ENCODE peak calls at places on chromosomes 6 and 20, in seven cellular contexts. One of them, this sample, is unnamed.

GRCh38 chr20:2421247-2421646 is 40.5 kb downstream of the TGM6 start:
- DNase-seq in breast epithelium: no peak
- DNase-seq in left cardiac atrium: no peak
- DNase-seq in stimulated activated CD8-positive, alpha-beta memory T cell treated with anti-CD3 and anti-CD28 coated beads, Interleukin-15, amount 100 ng/mL, for 48 hours: no peak
- DNase-seq in epithelial cell of proximal tubule: no peak
- DNase-seq in NCI-H2081 treated with DMSO at 0.1 percent for 48 hours: no peak
- DNase-seq in NCI-H1436: no peak
- DNase-seq in this sample: no peak

GRCh38 chr20:36097331-36097730 is 57.2 kb upstream of the EPB41L1 start:
- DNase-seq in breast epithelium: no peak
- DNase-seq in left cardiac atrium: no peak
- DNase-seq in stimulated activated CD8-positive, alpha-beta memory T cell treated with anti-CD3 and anti-CD28 coated beads, Interleukin-15, amount 100 ng/mL, for 48 hours: no peak
- DNase-seq in epithelial cell of proximal tubule: no peak
- DNase-seq in NCI-H2081 treated with DMSO at 0.1 percent for 48 hours: no peak
- DNase-seq in NCI-H1436: no peak
- DNase-seq in this sample: no peak

GRCh38 chr6:195861-196360 is 96.4 kb upstream of the DUSP22 start:
- DNase-seq in breast epithelium: no peak
- DNase-seq in left cardiac atrium: peak
- DNase-seq in stimulated activated CD8-positive, alpha-beta memory T cell treated with anti-CD3 and anti-CD28 coated beads, Interleukin-15, amount 100 ng/mL, for 48 hours: no peak
- DNase-seq in epithelial cell of proximal tubule: no peak
- DNase-seq in NCI-H2081 treated with DMSO at 0.1 percent for 48 hours: no peak
- DNase-seq in NCI-H1436: no peak
- DNase-seq in this sample: no peak

GRCh38 chr20:34982270-34983088 is 26.8 kb downstream of the MYH7B start:
- DNase-seq in breast epithelium: no peak
- DNase-seq in left cardiac atrium: peak
- DNase-seq in stimulated activated CD8-positive, alpha-beta memory T cell treated with anti-CD3 and anti-CD28 coated beads, Interleukin-15, amount 100 ng/mL, for 48 hours: no peak
- DNase-seq in epithelial cell of proximal tubule: no peak
- DNase-seq in NCI-H2081 treated with DMSO at 0.1 percent for 48 hours: no peak
- DNase-seq in NCI-H1436: no peak
- DNase-seq in this sample: no peak

GRCh38 chr20:44832724-44833123 is 22.4 kb upstream of the RIMS4 start:
- DNase-seq in breast epithelium: no peak
- DNase-seq in left cardiac atrium: no peak
- DNase-seq in stimulated activated CD8-positive, alpha-beta memory T cell treated with anti-CD3 and anti-CD28 coated beads, Interleukin-15, amount 100 ng/mL, for 48 hours: no peak
- DNase-seq in epithelial cell of proximal tubule: no peak
- DNase-seq in NCI-H2081 treated with DMSO at 0.1 percent for 48 hours: no peak
- DNase-seq in NCI-H1436: peak
- DNase-seq in this sample: no peak

GRCh38 chr6:122049341-122049740 is 350.1 kb upstream of the HSF2 start:
- DNase-seq in breast epithelium: no peak
- DNase-seq in left cardiac atrium: no peak
- DNase-seq in stimulated activated CD8-positive, alpha-beta memory T cell treated with anti-CD3 and anti-CD28 coated beads, Interleukin-15, amount 100 ng/mL, for 48 hours: no peak
- DNase-seq in epithelial cell of proximal tubule: no peak
- DNase-seq in NCI-H2081 treated with DMSO at 0.1 percent for 48 hours: no peak
- DNase-seq in NCI-H1436: no peak
- DNase-seq in this sample: no peak

GRCh38 chr6:118800394-118801071 is 93.4 kb upstream of the ASF1A start:
- DNase-seq in breast epithelium: peak
- DNase-seq in left cardiac atrium: peak
- DNase-seq in stimulated activated CD8-positive, alpha-beta memory T cell treated with anti-CD3 and anti-CD28 coated beads, Interleukin-15, amount 100 ng/mL, for 48 hours: peak
- DNase-seq in epithelial cell of proximal tubule: peak
- DNase-seq in NCI-H2081 treated with DMSO at 0.1 percent for 48 hours: peak
- DNase-seq in NCI-H1436: peak
- DNase-seq in this sample: peak

GRCh38 chr20:50726955-50727791 is 4.2 kb upstream of the PARD6B start:
- DNase-seq in breast epithelium: no peak
- DNase-seq in left cardiac atrium: no peak
- DNase-seq in stimulated activated CD8-positive, alpha-beta memory T cell treated with anti-CD3 and anti-CD28 coated beads, Interleukin-15, amount 100 ng/mL, for 48 hours: no peak
- DNase-seq in epithelial cell of proximal tubule: no peak
- DNase-seq in NCI-H2081 treated with DMSO at 0.1 percent for 48 hours: no peak
- DNase-seq in NCI-H1436: no peak
- DNase-seq in this sample: no peak

GRCh38 chr6:121503633-121504032 is 68.2 kb downstream of the GJA1 start:
- DNase-seq in breast epithelium: no peak
- DNase-seq in left cardiac atrium: no peak
- DNase-seq in stimulated activated CD8-positive, alpha-beta memory T cell treated with anti-CD3 and anti-CD28 coated beads, Interleukin-15, amount 100 ng/mL, for 48 hours: no peak
- DNase-seq in epithelial cell of proximal tubule: no peak
- DNase-seq in NCI-H2081 treated with DMSO at 0.1 percent for 48 hours: no peak
- DNase-seq in NCI-H1436: no peak
- DNase-seq in this sample: no peak

GRCh38 chr20:17646209-17646717 is 35.8 kb downstream of the RRBP1 start:
- DNase-seq in breast epithelium: no peak
- DNase-seq in left cardiac atrium: peak
- DNase-seq in stimulated activated CD8-positive, alpha-beta memory T cell treated with anti-CD3 and anti-CD28 coated beads, Interleukin-15, amount 100 ng/mL, for 48 hours: no peak
- DNase-seq in epithelial cell of proximal tubule: no peak
- DNase-seq in NCI-H2081 treated with DMSO at 0.1 percent for 48 hours: no peak
- DNase-seq in NCI-H1436: peak
- DNase-seq in this sample: no peak

GRCh38 chr6:105051941-105052471 is 95.1 kb downstream of the LIN28B start:
- DNase-seq in breast epithelium: no peak
- DNase-seq in left cardiac atrium: no peak
- DNase-seq in stimulated activated CD8-positive, alpha-beta memory T cell treated with anti-CD3 and anti-CD28 coated beads, Interleukin-15, amount 100 ng/mL, for 48 hours: no peak
- DNase-seq in epithelial cell of proximal tubule: no peak
- DNase-seq in NCI-H2081 treated with DMSO at 0.1 percent for 48 hours: no peak
- DNase-seq in NCI-H1436: no peak
- DNase-seq in this sample: no peak

GRCh38 chr20:675453-676314 is at the start of gene SCRT2:
- DNase-seq in breast epithelium: no peak
- DNase-seq in left cardiac atrium: peak
- DNase-seq in stimulated activated CD8-positive, alpha-beta memory T cell treated with anti-CD3 and anti-CD28 coated beads, Interleukin-15, amount 100 ng/mL, for 48 hours: peak
- DNase-seq in epithelial cell of proximal tubule: no peak
- DNase-seq in NCI-H2081 treated with DMSO at 0.1 percent for 48 hours: no peak
- DNase-seq in NCI-H1436: no peak
- DNase-seq in this sample: no peak

GRCh38 chr6:145887969-145888368 is 73.4 kb upstream of the FBXO30 start:
- DNase-seq in breast epithelium: no peak
- DNase-seq in left cardiac atrium: peak
- DNase-seq in stimulated activated CD8-positive, alpha-beta memory T cell treated with anti-CD3 and anti-CD28 coated beads, Interleukin-15, amount 100 ng/mL, for 48 hours: no peak
- DNase-seq in epithelial cell of proximal tubule: peak
- DNase-seq in NCI-H2081 treated with DMSO at 0.1 percent for 48 hours: no peak
- DNase-seq in NCI-H1436: no peak
- DNase-seq in this sample: no peak

GRCh38 chr6:142744836-142745235 is 200.1 kb downstream of the HIVEP2 start:
- DNase-seq in breast epithelium: no peak
- DNase-seq in left cardiac atrium: no peak
- DNase-seq in stimulated activated CD8-positive, alpha-beta memory T cell treated with anti-CD3 and anti-CD28 coated beads, Interleukin-15, amount 100 ng/mL, for 48 hours: no peak
- DNase-seq in epithelial cell of proximal tubule: no peak
- DNase-seq in NCI-H2081 treated with DMSO at 0.1 percent for 48 hours: no peak
- DNase-seq in NCI-H1436: no peak
- DNase-seq in this sample: no peak

GRCh38 chr20:54250691-54251090 is 42.8 kb downstream of the PFDN4 start:
- DNase-seq in breast epithelium: no peak
- DNase-seq in left cardiac atrium: no peak
- DNase-seq in stimulated activated CD8-positive, alpha-beta memory T cell treated with anti-CD3 and anti-CD28 coated beads, Interleukin-15, amount 100 ng/mL, for 48 hours: no peak
- DNase-seq in epithelial cell of proximal tubule: no peak
- DNase-seq in NCI-H2081 treated with DMSO at 0.1 percent for 48 hours: no peak
- DNase-seq in NCI-H1436: no peak
- DNase-seq in this sample: no peak

GRCh38 chr6:3965071-3965718 is 113.7 kb downstream of the FAM217A start:
- DNase-seq in breast epithelium: no peak
- DNase-seq in left cardiac atrium: no peak
- DNase-seq in stimulated activated CD8-positive, alpha-beta memory T cell treated with anti-CD3 and anti-CD28 coated beads, Interleukin-15, amount 100 ng/mL, for 48 hours: no peak
- DNase-seq in epithelial cell of proximal tubule: peak
- DNase-seq in NCI-H2081 treated with DMSO at 0.1 percent for 48 hours: no peak
- DNase-seq in NCI-H1436: no peak
- DNase-seq in this sample: no peak

GRCh38 chr6:29887330-29887818 is 55.0 kb upstream of the HLA-A start:
- DNase-seq in breast epithelium: no peak
- DNase-seq in left cardiac atrium: peak
- DNase-seq in stimulated activated CD8-positive, alpha-beta memory T cell treated with anti-CD3 and anti-CD28 coated beads, Interleukin-15, amount 100 ng/mL, for 48 hours: no peak
- DNase-seq in epithelial cell of proximal tubule: no peak
- DNase-seq in NCI-H2081 treated with DMSO at 0.1 percent for 48 hours: no peak
- DNase-seq in NCI-H1436: no peak
- DNase-seq in this sample: no peak

GRCh38 chr6:37435373-37435772 is 2.4 kb downstream of the CMTR1 start:
- DNase-seq in breast epithelium: no peak
- DNase-seq in left cardiac atrium: no peak
- DNase-seq in stimulated activated CD8-positive, alpha-beta memory T cell treated with anti-CD3 and anti-CD28 coated beads, Interleukin-15, amount 100 ng/mL, for 48 hours: no peak
- DNase-seq in epithelial cell of proximal tubule: no peak
- DNase-seq in NCI-H2081 treated with DMSO at 0.1 percent for 48 hours: no peak
- DNase-seq in NCI-H1436: no peak
- DNase-seq in this sample: no peak

GRCh38 chr6:169971171-169971861 is 219.9 kb downstream of the ERMARD start:
- DNase-seq in breast epithelium: no peak
- DNase-seq in left cardiac atrium: no peak
- DNase-seq in stimulated activated CD8-positive, alpha-beta memory T cell treated with anti-CD3 and anti-CD28 coated beads, Interleukin-15, amount 100 ng/mL, for 48 hours: no peak
- DNase-seq in epithelial cell of proximal tubule: no peak
- DNase-seq in NCI-H2081 treated with DMSO at 0.1 percent for 48 hours: no peak
- DNase-seq in NCI-H1436: no peak
- DNase-seq in this sample: no peak

GRCh38 chr6:44918893-44919292 is 409.2 kb upstream of the RUNX2 start:
- DNase-seq in breast epithelium: no peak
- DNase-seq in left cardiac atrium: no peak
- DNase-seq in stimulated activated CD8-positive, alpha-beta memory T cell treated with anti-CD3 and anti-CD28 coated beads, Interleukin-15, amount 100 ng/mL, for 48 hours: no peak
- DNase-seq in epithelial cell of proximal tubule: no peak
- DNase-seq in NCI-H2081 treated with DMSO at 0.1 percent for 48 hours: no peak
- DNase-seq in NCI-H1436: no peak
- DNase-seq in this sample: no peak

GRCh38 chr20:58584051-58584824 is 66.8 kb upstream of the STX16 start:
- DNase-seq in breast epithelium: no peak
- DNase-seq in left cardiac atrium: no peak
- DNase-seq in stimulated activated CD8-positive, alpha-beta memory T cell treated with anti-CD3 and anti-CD28 coated beads, Interleukin-15, amount 100 ng/mL, for 48 hours: no peak
- DNase-seq in epithelial cell of proximal tubule: no peak
- DNase-seq in NCI-H2081 treated with DMSO at 0.1 percent for 48 hours: no peak
- DNase-seq in NCI-H1436: no peak
- DNase-seq in this sample: no peak

GRCh38 chr6:19415605-19416326 is 421.4 kb upstream of the ID4 start:
- DNase-seq in breast epithelium: no peak
- DNase-seq in left cardiac atrium: no peak
- DNase-seq in stimulated activated CD8-positive, alpha-beta memory T cell treated with anti-CD3 and anti-CD28 coated beads, Interleukin-15, amount 100 ng/mL, for 48 hours: no peak
- DNase-seq in epithelial cell of proximal tubule: no peak
- DNase-seq in NCI-H2081 treated with DMSO at 0.1 percent for 48 hours: no peak
- DNase-seq in NCI-H1436: no peak
- DNase-seq in this sample: no peak

GRCh38 chr6:27188885-27189418 is 58.5 kb upstream of the PRSS16 start:
- DNase-seq in breast epithelium: peak
- DNase-seq in left cardiac atrium: peak
- DNase-seq in stimulated activated CD8-positive, alpha-beta memory T cell treated with anti-CD3 and anti-CD28 coated beads, Interleukin-15, amount 100 ng/mL, for 48 hours: peak
- DNase-seq in epithelial cell of proximal tubule: peak
- DNase-seq in NCI-H2081 treated with DMSO at 0.1 percent for 48 hours: peak
- DNase-seq in NCI-H1436: peak
- DNase-seq in this sample: no peak

GRCh38 chr6:108621117-108621516 is 60.4 kb downstream of the FOXO3 start:
- DNase-seq in breast epithelium: no peak
- DNase-seq in left cardiac atrium: peak
- DNase-seq in stimulated activated CD8-positive, alpha-beta memory T cell treated with anti-CD3 and anti-CD28 coated beads, Interleukin-15, amount 100 ng/mL, for 48 hours: peak
- DNase-seq in epithelial cell of proximal tubule: no peak
- DNase-seq in NCI-H2081 treated with DMSO at 0.1 percent for 48 hours: no peak
- DNase-seq in NCI-H1436: no peak
- DNase-seq in this sample: peak

GRCh38 chr6:1820165-1820564 is 210.4 kb downstream of the FOXC1 start:
- DNase-seq in breast epithelium: no peak
- DNase-seq in left cardiac atrium: no peak
- DNase-seq in stimulated activated CD8-positive, alpha-beta memory T cell treated with anti-CD3 and anti-CD28 coated beads, Interleukin-15, amount 100 ng/mL, for 48 hours: no peak
- DNase-seq in epithelial cell of proximal tubule: no peak
- DNase-seq in NCI-H2081 treated with DMSO at 0.1 percent for 48 hours: no peak
- DNase-seq in NCI-H1436: no peak
- DNase-seq in this sample: no peak

GRCh38 chr20:3621111-3621510 is 42.1 kb downstream of the GFRA4 start:
- DNase-seq in breast epithelium: no peak
- DNase-seq in left cardiac atrium: no peak
- DNase-seq in stimulated activated CD8-positive, alpha-beta memory T cell treated with anti-CD3 and anti-CD28 coated beads, Interleukin-15, amount 100 ng/mL, for 48 hours: no peak
- DNase-seq in epithelial cell of proximal tubule: no peak
- DNase-seq in NCI-H2081 treated with DMSO at 0.1 percent for 48 hours: no peak
- DNase-seq in NCI-H1436: no peak
- DNase-seq in this sample: no peak

GRCh38 chr20:31848088-31848999 is 2.9 kb upstream of the FOXS1 start:
- DNase-seq in breast epithelium: no peak
- DNase-seq in left cardiac atrium: no peak
- DNase-seq in stimulated activated CD8-positive, alpha-beta memory T cell treated with anti-CD3 and anti-CD28 coated beads, Interleukin-15, amount 100 ng/mL, for 48 hours: no peak
- DNase-seq in epithelial cell of proximal tubule: no peak
- DNase-seq in NCI-H2081 treated with DMSO at 0.1 percent for 48 hours: no peak
- DNase-seq in NCI-H1436: no peak
- DNase-seq in this sample: no peak

GRCh38 chr6:41371461-41371991 is 36.1 kb downstream of the NCR2 start:
- DNase-seq in breast epithelium: no peak
- DNase-seq in left cardiac atrium: peak
- DNase-seq in stimulated activated CD8-positive, alpha-beta memory T cell treated with anti-CD3 and anti-CD28 coated beads, Interleukin-15, amount 100 ng/mL, for 48 hours: no peak
- DNase-seq in epithelial cell of proximal tubule: no peak
- DNase-seq in NCI-H2081 treated with DMSO at 0.1 percent for 48 hours: no peak
- DNase-seq in NCI-H1436: no peak
- DNase-seq in this sample: no peak

GRCh38 chr20:51906694-51907093 is 104.4 kb upstream of the SALL4 start:
- DNase-seq in breast epithelium: no peak
- DNase-seq in left cardiac atrium: no peak
- DNase-seq in stimulated activated CD8-positive, alpha-beta memory T cell treated with anti-CD3 and anti-CD28 coated beads, Interleukin-15, amount 100 ng/mL, for 48 hours: no peak
- DNase-seq in epithelial cell of proximal tubule: no peak
- DNase-seq in NCI-H2081 treated with DMSO at 0.1 percent for 48 hours: no peak
- DNase-seq in NCI-H1436: no peak
- DNase-seq in this sample: no peak

GRCh38 chr6:139919107-139920026 is 544.9 kb upstream of the CITED2 start:
- DNase-seq in breast epithelium: no peak
- DNase-seq in left cardiac atrium: no peak
- DNase-seq in stimulated activated CD8-positive, alpha-beta memory T cell treated with anti-CD3 and anti-CD28 coated beads, Interleukin-15, amount 100 ng/mL, for 48 hours: no peak
- DNase-seq in epithelial cell of proximal tubule: no peak
- DNase-seq in NCI-H2081 treated with DMSO at 0.1 percent for 48 hours: no peak
- DNase-seq in NCI-H1436: no peak
- DNase-seq in this sample: no peak

This sample was measured in Panc1.